ENCODE peak calls at places on chromosome 17, in nine cellular contexts. One of them, this sample, is unnamed.

GRCh38 chr17:79338142-79338541 is 263.5 kb downstream of the ENGASE start:
- DNase-seq in GM23248: peak; percentile 3
- DNase-seq in Caco-2: peak; percentile 13
- DNase-seq in mucosa of descending colon: peak; percentile 2
- DNase-seq in stomach: no peak
- DNase-seq in effector memory CD4-positive, alpha-beta T cell: no peak
- DNase-seq in K562: no peak
- DNase-seq in fibroblast of lung: no peak
- DNase-seq in CD4-positive, CD25-positive, alpha-beta regulatory T cell: no peak
- DNase-seq in this sample: peak; percentile 17

GRCh38 chr17:30524847-30525246 is 47.6 kb downstream of the GOSR1 start:
- DNase-seq in GM23248: peak; percentile 44
- DNase-seq in Caco-2: no peak
- DNase-seq in mucosa of descending colon: no peak
- DNase-seq in stomach: no peak
- DNase-seq in effector memory CD4-positive, alpha-beta T cell: no peak
- DNase-seq in K562: no peak
- DNase-seq in fibroblast of lung: peak; percentile 54
- DNase-seq in CD4-positive, CD25-positive, alpha-beta regulatory T cell: no peak
- DNase-seq in this sample: peak; percentile 51

GRCh38 chr17:8692916-8693315 is 51.7 kb downstream of the CCDC42 start:
- DNase-seq in GM23248: no peak
- DNase-seq in Caco-2: no peak
- DNase-seq in mucosa of descending colon: no peak
- DNase-seq in stomach: no peak
- DNase-seq in effector memory CD4-positive, alpha-beta T cell: no peak
- DNase-seq in K562: no peak
- DNase-seq in fibroblast of lung: no peak
- DNase-seq in CD4-positive, CD25-positive, alpha-beta regulatory T cell: no peak
- DNase-seq in this sample: no peak

GRCh38 chr17:27644586-27644985 is 13.6 kb downstream of the LGALS9 start:
- DNase-seq in GM23248: peak; percentile 14
- DNase-seq in Caco-2: no peak
- DNase-seq in mucosa of descending colon: no peak
- DNase-seq in stomach: no peak
- DNase-seq in effector memory CD4-positive, alpha-beta T cell: no peak
- DNase-seq in K562: no peak
- DNase-seq in fibroblast of lung: no peak
- DNase-seq in CD4-positive, CD25-positive, alpha-beta regulatory T cell: no peak
- DNase-seq in this sample: no peak

GRCh38 chr17:56937688-56938087 is 23.2 kb downstream of the COIL start:
- DNase-seq in GM23248: peak; percentile 25
- DNase-seq in Caco-2: no peak
- DNase-seq in mucosa of descending colon: no peak
- DNase-seq in stomach: no peak
- DNase-seq in effector memory CD4-positive, alpha-beta T cell: no peak
- DNase-seq in K562: peak; percentile 26
- DNase-seq in fibroblast of lung: no peak
- DNase-seq in CD4-positive, CD25-positive, alpha-beta regulatory T cell: no peak
- DNase-seq in this sample: no peak

GRCh38 chr17:57106107-57106835 is 21.2 kb downstream of the AKAP1 start:
- DNase-seq in GM23248: no peak
- DNase-seq in Caco-2: peak; percentile 51
- DNase-seq in mucosa of descending colon: no peak
- DNase-seq in stomach: no peak
- DNase-seq in effector memory CD4-positive, alpha-beta T cell: no peak
- DNase-seq in K562: peak; percentile 30
- DNase-seq in fibroblast of lung: no peak
- DNase-seq in CD4-positive, CD25-positive, alpha-beta regulatory T cell: no peak
- DNase-seq in this sample: peak; percentile 76

GRCh38 chr17:65684631-65685030 is 123.2 kb upstream of the AXIN2 start:
- DNase-seq in GM23248: peak; percentile 63
- DNase-seq in Caco-2: no peak
- DNase-seq in mucosa of descending colon: no peak
- DNase-seq in stomach: no peak
- DNase-seq in effector memory CD4-positive, alpha-beta T cell: no peak
- DNase-seq in K562: no peak
- DNase-seq in fibroblast of lung: peak; percentile 37
- DNase-seq in CD4-positive, CD25-positive, alpha-beta regulatory T cell: no peak
- DNase-seq in this sample: no peak

GRCh38 chr17:8643855-8644506 is 13.5 kb upstream of the MYH10 start:
- DNase-seq in GM23248: no peak
- DNase-seq in Caco-2: peak; percentile 12
- DNase-seq in mucosa of descending colon: no peak
- DNase-seq in stomach: no peak
- DNase-seq in effector memory CD4-positive, alpha-beta T cell: no peak
- DNase-seq in K562: no peak
- DNase-seq in fibroblast of lung: no peak
- DNase-seq in CD4-positive, CD25-positive, alpha-beta regulatory T cell: no peak
- DNase-seq in this sample: no peak

GRCh38 chr17:39132192-39132600 is 19.2 kb downstream of the PLXDC1 start:
- DNase-seq in GM23248: peak; percentile 91
- DNase-seq in Caco-2: no peak
- DNase-seq in mucosa of descending colon: no peak
- DNase-seq in stomach: no peak
- DNase-seq in effector memory CD4-positive, alpha-beta T cell: no peak
- DNase-seq in K562: peak; percentile 28
- DNase-seq in fibroblast of lung: peak; percentile 72
- DNase-seq in CD4-positive, CD25-positive, alpha-beta regulatory T cell: no peak
- DNase-seq in this sample: no peak

GRCh38 chr17:57313276-57313835 is 57.0 kb downstream of the MSI2 start:
- DNase-seq in GM23248: no peak
- DNase-seq in Caco-2: no peak
- DNase-seq in mucosa of descending colon: no peak
- DNase-seq in stomach: no peak
- DNase-seq in effector memory CD4-positive, alpha-beta T cell: no peak
- DNase-seq in K562: no peak
- DNase-seq in fibroblast of lung: no peak
- DNase-seq in CD4-positive, CD25-positive, alpha-beta regulatory T cell: no peak
- DNase-seq in this sample: no peak

GRCh38 chr17:13727441-13728171 is 125.9 kb upstream of the HS3ST3A1 start:
- DNase-seq in GM23248: peak; percentile 93
- DNase-seq in Caco-2: no peak
- DNase-seq in mucosa of descending colon: no peak
- DNase-seq in stomach: no peak
- DNase-seq in effector memory CD4-positive, alpha-beta T cell: no peak
- DNase-seq in K562: no peak
- DNase-seq in fibroblast of lung: peak; percentile 84
- DNase-seq in CD4-positive, CD25-positive, alpha-beta regulatory T cell: no peak
- DNase-seq in this sample: no peak

GRCh38 chr17:17935321-17936271 is 36.6 kb downstream of the TOM1L2 start:
- DNase-seq in GM23248: peak; percentile 95
- DNase-seq in Caco-2: peak; percentile 77
- DNase-seq in mucosa of descending colon: no peak
- DNase-seq in stomach: no peak
- DNase-seq in effector memory CD4-positive, alpha-beta T cell: no peak
- DNase-seq in K562: no peak
- DNase-seq in fibroblast of lung: peak; percentile 93
- DNase-seq in CD4-positive, CD25-positive, alpha-beta regulatory T cell: no peak
- DNase-seq in this sample: peak; percentile 55

GRCh38 chr17:50564916-50565315 is 4.4 kb downstream of the CACNA1G start:
- DNase-seq in GM23248: peak; percentile 93
- DNase-seq in Caco-2: no peak
- DNase-seq in mucosa of descending colon: peak; percentile 70
- DNase-seq in stomach: no peak
- DNase-seq in effector memory CD4-positive, alpha-beta T cell: no peak
- DNase-seq in K562: peak; percentile 23
- DNase-seq in fibroblast of lung: peak; percentile 44
- DNase-seq in CD4-positive, CD25-positive, alpha-beta regulatory T cell: no peak
- DNase-seq in this sample: peak; percentile 47

GRCh38 chr17:3979276-3979583 is 15.0 kb upstream of the ATP2A3 start:
- DNase-seq in GM23248: no peak
- DNase-seq in Caco-2: no peak
- DNase-seq in mucosa of descending colon: peak; percentile 32
- DNase-seq in stomach: no peak
- DNase-seq in effector memory CD4-positive, alpha-beta T cell: no peak
- DNase-seq in K562: no peak
- DNase-seq in fibroblast of lung: no peak
- DNase-seq in CD4-positive, CD25-positive, alpha-beta regulatory T cell: no peak
- DNase-seq in this sample: no peak

GRCh38 chr17:55641559-55642160 is 81.0 kb downstream of the TMEM100 start:
- DNase-seq in GM23248: peak; percentile 74
- DNase-seq in Caco-2: peak; percentile 53
- DNase-seq in mucosa of descending colon: no peak
- DNase-seq in stomach: peak; percentile 49
- DNase-seq in effector memory CD4-positive, alpha-beta T cell: no peak
- DNase-seq in K562: peak; percentile 70
- DNase-seq in fibroblast of lung: peak; percentile 42
- DNase-seq in CD4-positive, CD25-positive, alpha-beta regulatory T cell: peak; percentile 2
- DNase-seq in this sample: peak; percentile 50

GRCh38 chr17:57773557-57773956 is 28.5 kb upstream of the CCDC182 start:
- DNase-seq in GM23248: no peak
- DNase-seq in Caco-2: no peak
- DNase-seq in mucosa of descending colon: no peak
- DNase-seq in stomach: no peak
- DNase-seq in effector memory CD4-positive, alpha-beta T cell: no peak
- DNase-seq in K562: no peak
- DNase-seq in fibroblast of lung: no peak
- DNase-seq in CD4-positive, CD25-positive, alpha-beta regulatory T cell: no peak
- DNase-seq in this sample: no peak

GRCh38 chr17:1735418-1735817 is 7.3 kb upstream of the SERPINF2 start:
- DNase-seq in GM23248: no peak
- DNase-seq in Caco-2: no peak
- DNase-seq in mucosa of descending colon: no peak
- DNase-seq in stomach: no peak
- DNase-seq in effector memory CD4-positive, alpha-beta T cell: no peak
- DNase-seq in K562: no peak
- DNase-seq in fibroblast of lung: no peak
- DNase-seq in CD4-positive, CD25-positive, alpha-beta regulatory T cell: no peak
- DNase-seq in this sample: no peak

GRCh38 chr17:67366193-67367157 is at the start of gene PSMD12:
- DNase-seq in GM23248: peak; percentile 94
- DNase-seq in Caco-2: peak; percentile 97
- DNase-seq in mucosa of descending colon: peak; percentile 96
- DNase-seq in stomach: peak; percentile 94
- DNase-seq in effector memory CD4-positive, alpha-beta T cell: peak; percentile 89
- DNase-seq in K562: peak; percentile 95
- DNase-seq in fibroblast of lung: peak; percentile 85
- DNase-seq in CD4-positive, CD25-positive, alpha-beta regulatory T cell: peak; percentile 89
- DNase-seq in this sample: peak; percentile 93

GRCh38 chr17:78272181-78272913 is 40.9 kb downstream of the TMEM235 start:
- DNase-seq in GM23248: no peak
- DNase-seq in Caco-2: peak; percentile 86
- DNase-seq in mucosa of descending colon: peak; percentile 83
- DNase-seq in stomach: peak; percentile 79
- DNase-seq in effector memory CD4-positive, alpha-beta T cell: peak; percentile 55
- DNase-seq in K562: peak; percentile 94
- DNase-seq in fibroblast of lung: peak; percentile 46
- DNase-seq in CD4-positive, CD25-positive, alpha-beta regulatory T cell: peak; percentile 44
- DNase-seq in this sample: peak; percentile 85

GRCh38 chr17:16352838-16353701 is at the start of gene CENPV:
- DNase-seq in GM23248: peak; percentile 70
- DNase-seq in Caco-2: peak; percentile 82
- DNase-seq in mucosa of descending colon: peak; percentile 70
- DNase-seq in stomach: peak; percentile 64
- DNase-seq in effector memory CD4-positive, alpha-beta T cell: peak; percentile 54
- DNase-seq in K562: peak; percentile 65
- DNase-seq in fibroblast of lung: peak; percentile 40
- DNase-seq in CD4-positive, CD25-positive, alpha-beta regulatory T cell: peak; percentile 54
- DNase-seq in this sample: peak; percentile 36

GRCh38 chr17:57772774-57773173 is 27.7 kb upstream of the CCDC182 start:
- DNase-seq in GM23248: no peak
- DNase-seq in Caco-2: no peak
- DNase-seq in mucosa of descending colon: no peak
- DNase-seq in stomach: no peak
- DNase-seq in effector memory CD4-positive, alpha-beta T cell: no peak
- DNase-seq in K562: no peak
- DNase-seq in fibroblast of lung: no peak
- DNase-seq in CD4-positive, CD25-positive, alpha-beta regulatory T cell: no peak
- DNase-seq in this sample: no peak

GRCh38 chr17:75980188-75981018 is 1.4 kb downstream of the TEN1 start:
- DNase-seq in GM23248: peak; percentile 60
- DNase-seq in Caco-2: no peak
- DNase-seq in mucosa of descending colon: no peak
- DNase-seq in stomach: no peak
- DNase-seq in effector memory CD4-positive, alpha-beta T cell: no peak
- DNase-seq in K562: peak; percentile 25
- DNase-seq in fibroblast of lung: peak; percentile 31
- DNase-seq in CD4-positive, CD25-positive, alpha-beta regulatory T cell: no peak
- DNase-seq in this sample: no peak
- H3K4me1 ChIP-seq in GM23248: peaks cover 56% of the 10 kb centered on the region
- H3K4me1 ChIP-seq in Caco-2: peaks cover 60% of the 10 kb centered on the region
- H3K4me1 ChIP-seq in mucosa of descending colon: peaks cover 46% of the 10 kb centered on the region
- H3K4me1 ChIP-seq in stomach: peaks cover 48% of the 10 kb centered on the region
- H3K4me1 ChIP-seq in effector memory CD4-positive, alpha-beta T cell: peaks cover 11% of the 10 kb centered on the region
- H3K4me1 ChIP-seq in K562: peaks cover 34% of the 10 kb centered on the region
- H3K4me1 ChIP-seq in fibroblast of lung: peaks cover 7% of the 10 kb centered on the region
- H3K4me1 ChIP-seq in CD4-positive, CD25-positive, alpha-beta regulatory T cell: peaks cover 29% of the 10 kb centered on the region
- H3K4me1 ChIP-seq in this sample: peaks cover 3% of the 10 kb centered on the region

DNA sequence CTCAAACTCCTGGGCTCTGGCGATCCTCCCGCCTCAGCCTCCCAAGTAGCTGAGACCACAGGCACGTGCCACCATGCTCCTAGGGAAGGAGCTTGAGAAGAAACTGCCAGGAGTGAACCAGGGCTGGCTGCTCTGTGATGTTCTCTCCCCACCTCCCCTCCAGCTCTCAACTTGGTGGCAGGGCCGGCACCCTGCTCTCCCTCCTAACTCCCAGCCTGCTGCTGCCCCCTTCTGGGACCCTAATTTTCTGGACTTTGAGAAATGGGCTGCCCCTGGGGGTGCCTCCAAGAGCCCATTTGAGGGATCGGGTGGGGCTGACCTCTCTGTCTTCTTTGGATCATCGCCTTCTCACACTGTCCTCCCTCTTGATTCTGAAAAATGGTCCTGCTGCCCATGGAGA is 14.9 kb upstream of the STAT3 start:
- DNase-seq in GM23248: no peak
- DNase-seq in Caco-2: peak; percentile 47
- DNase-seq in mucosa of descending colon: no peak
- DNase-seq in stomach: peak; percentile 28
- DNase-seq in effector memory CD4-positive, alpha-beta T cell: no peak
- DNase-seq in K562: peak; percentile 64
- DNase-seq in fibroblast of lung: no peak
- DNase-seq in CD4-positive, CD25-positive, alpha-beta regulatory T cell: no peak
- DNase-seq in this sample: no peak
- H3K9me3 ChIP-seq in GM23248: no peaks in the 10 kb centered on the region
- H3K9me3 ChIP-seq in Caco-2: no peaks in the 10 kb centered on the region
- H3K9me3 ChIP-seq in mucosa of descending colon: no peaks in the 10 kb centered on the region
- H3K9me3 ChIP-seq in stomach: no peaks in the 10 kb centered on the region
- H3K9me3 ChIP-seq in effector memory CD4-positive, alpha-beta T cell: no peaks in the 10 kb centered on the region
- H3K9me3 ChIP-seq in K562: no peaks in the 10 kb centered on the region
- H3K9me3 ChIP-seq in fibroblast of lung: no peaks in the 10 kb centered on the region
- H3K9me3 ChIP-seq in CD4-positive, CD25-positive, alpha-beta regulatory T cell: no peaks in the 10 kb centered on the region
- H3K9me3 ChIP-seq in this sample: no peaks in the 10 kb centered on the region

GRCh38 chr17:81060416-81060815 is 25.5 kb downstream of the BAIAP2 start:
- DNase-seq in GM23248: no peak
- DNase-seq in Caco-2: no peak
- DNase-seq in mucosa of descending colon: no peak
- DNase-seq in stomach: no peak
- DNase-seq in effector memory CD4-positive, alpha-beta T cell: no peak
- DNase-seq in K562: no peak
- DNase-seq in fibroblast of lung: no peak
- DNase-seq in CD4-positive, CD25-positive, alpha-beta regulatory T cell: no peak
- DNase-seq in this sample: no peak
- H3K4me1 ChIP-seq in GM23248: peaks cover 17% of the 10 kb centered on the region
- H3K4me1 ChIP-seq in Caco-2: peaks cover 3% of the 10 kb centered on the region
- H3K4me1 ChIP-seq in mucosa of descending colon: peaks cover 18% of the 10 kb centered on the region
- H3K4me1 ChIP-seq in stomach: peaks cover 47% of the 10 kb centered on the region
- H3K4me1 ChIP-seq in effector memory CD4-positive, alpha-beta T cell: no peaks in the 10 kb centered on the region
- H3K4me1 ChIP-seq in K562: peaks cover 58% of the 10 kb centered on the region
- H3K4me1 ChIP-seq in fibroblast of lung: peaks cover 3% of the 10 kb centered on the region
- H3K4me1 ChIP-seq in CD4-positive, CD25-positive, alpha-beta regulatory T cell: no peaks in the 10 kb centered on the region
- H3K4me1 ChIP-seq in this sample: peaks cover 23% of the 10 kb centered on the region

GRCh38 chr17:5097101-5097834 is 14.4 kb downstream of the ZNF232 start:
- DNase-seq in GM23248: no peak
- DNase-seq in Caco-2: no peak
- DNase-seq in mucosa of descending colon: peak; percentile 63
- DNase-seq in stomach: peak; percentile 30
- DNase-seq in effector memory CD4-positive, alpha-beta T cell: no peak
- DNase-seq in K562: no peak
- DNase-seq in fibroblast of lung: no peak
- DNase-seq in CD4-positive, CD25-positive, alpha-beta regulatory T cell: peak; percentile 11
- DNase-seq in this sample: no peak

GRCh38 chr17:5092139-5093010 is 14.1 kb downstream of the ZFP3 start:
- DNase-seq in GM23248: no peak
- DNase-seq in Caco-2: no peak
- DNase-seq in mucosa of descending colon: no peak
- DNase-seq in stomach: no peak
- DNase-seq in effector memory CD4-positive, alpha-beta T cell: no peak
- DNase-seq in K562: no peak
- DNase-seq in fibroblast of lung: no peak
- DNase-seq in CD4-positive, CD25-positive, alpha-beta regulatory T cell: no peak
- DNase-seq in this sample: no peak
- H3K9me3 ChIP-seq in GM23248: peaks cover 28% of the 10 kb centered on the region
- H3K9me3 ChIP-seq in Caco-2: peaks cover 6% of the 10 kb centered on the region
- H3K9me3 ChIP-seq in mucosa of descending colon: peaks cover 100% of the 10 kb centered on the region
- H3K9me3 ChIP-seq in stomach: peaks cover 100% of the 10 kb centered on the region
- H3K9me3 ChIP-seq in effector memory CD4-positive, alpha-beta T cell: peaks cover 77% of the 10 kb centered on the region
- H3K9me3 ChIP-seq in K562: peaks cover 6% of the 10 kb centered on the region
- H3K9me3 ChIP-seq in fibroblast of lung: peaks cover 4% of the 10 kb centered on the region
- H3K9me3 ChIP-seq in CD4-positive, CD25-positive, alpha-beta regulatory T cell: peaks cover 100% of the 10 kb centered on the region
- H3K9me3 ChIP-seq in this sample: peaks cover 9% of the 10 kb centered on the region